ENCODE peak calls at places on chromosomes 4 and X, in eight cellular contexts. A is breast epithelium; V is H9; W is CD8-positive, alpha-beta memory T cell; Q is HCT116; L is IMR-90; Y is fibroblast of lung; K is RWPE2. Z is an unnamed sample. For H3K27me3, the result is how much of the 10 kb centered on the place peaks cover.

GRCh38 chrX:8815460-8816065 is 14.4 kb upstream of the FAM9A start:
- DNase-seq in Q (peak), V (no peak), L (peak), Y (peak), W (peak), A (no peak), K (no peak), Z (peak)

GRCh38 chrX:118682258-118683014 is 45.0 kb upstream of the IL13RA1 start:
- DNase-seq in A (no peak), K (no peak), V (no peak), Y (no peak), Q (no peak), W (no peak), L (no peak), Z (no peak)

GRCh38 chr4:109424093-109424818 is 9.4 kb upstream of the SEC24B start:
- DNase-seq in A (no peak), Y (no peak), L (no peak), W (no peak), V (no peak), K (no peak), Q (no peak), Z (no peak)

GRCh38 chr4:16916719-16917337 is 18.4 kb upstream of the LDB2 start:
- DNase-seq in Q (peak), V (peak), A (no peak), L (no peak), K (no peak), W (peak), Y (peak), Z (peak)

GRCh38 chr4:57119054-57119651 is 9.0 kb upstream of the IGFBP7 start:
- DNase-seq in A (peak), L (peak), W (no peak), Q (no peak), Y (peak), V (no peak), K (peak), Z (no peak)

GRCh38 chr4:24514808-24515207 is 69.5 kb downstream of the DHX15 start:
- DNase-seq in L (no peak), W (no peak), Y (no peak), V (no peak), K (no peak), Q (no peak), A (no peak), Z (peak)

GRCh38 chrX:71996826-71997225 is 86.2 kb downstream of the NHSL2 start:
- DNase-seq in K (no peak), Q (no peak), V (peak), L (no peak), A (no peak), W (no peak), Y (no peak), Z (peak)

GRCh38 chr4:1043658-1044468 is 32.4 kb downstream of the FGFRL1 start:
- DNase-seq in A (peak), Q (peak), W (no peak), L (peak), Y (peak), K (peak), V (peak), Z (peak)

GRCh38 chrX:41085883-41086626 is 810 bp downstream of the USP9X start:
- DNase-seq in A (peak), W (peak), K (peak), Q (no peak), V (no peak), Y (peak), L (peak), Z (peak)

GRCh38 chr4:188989371-188989770 is 850.1 kb downstream of the TRIML1 start:
- DNase-seq in Y (no peak), Q (no peak), W (no peak), K (no peak), L (no peak), A (no peak), V (no peak), Z (no peak)

GRCh38 chrX:46791927-46792825 is 33.3 kb upstream of the SLC9A7 start:
- DNase-seq in Y (peak), A (peak), V (peak), K (peak), W (no peak), L (peak), Q (peak), Z (peak)

GRCh38 chrX:72268601-72269365 is 8.3 kb downstream of the RPS4X start:
- DNase-seq in Q (no peak), K (no peak), Y (peak), L (peak), A (no peak), V (no peak), W (no peak), Z (no peak)

GRCh38 chr4:113222431-113222979 is 173.1 kb downstream of the ANK2 start:
- DNase-seq in Q (no peak), K (no peak), W (no peak), L (peak), V (no peak), Y (peak), A (no peak), Z (no peak)

GRCh38 chr4:128255906-128256305 is 31.7 kb downstream of the PGRMC2 start:
- DNase-seq in K (no peak), W (no peak), L (no peak), A (no peak), Y (no peak), Q (no peak), V (no peak), Z (no peak)

GRCh38 chr4:181528570-181529184 is 714.5 kb upstream of the TENM3 start:
- DNase-seq in Q (peak), K (peak), V (peak), A (no peak), W (no peak), Y (peak), L (peak), Z (peak)

GRCh38 chrX:8500203-8500602 is 35.6 kb downstream of the VCX3B start:
- DNase-seq in L (no peak), K (no peak), W (no peak), Y (no peak), Q (no peak), A (no peak), V (no peak), Z (no peak)

GRCh38 chrX:10557166-10557565 is 63.2 kb downstream of the MID1 start:
- DNase-seq in L (no peak), A (no peak), V (no peak), K (no peak), Y (no peak), Q (no peak), W (no peak), Z (no peak)

GRCh38 chrX:1451676-1452496 is 823 bp downstream of the ASMTL start:
- DNase-seq in Y (no peak), A (no peak), W (no peak), Q (no peak), V (peak), K (peak), L (no peak), Z (no peak)

GRCh38 chr4:26235500-26235899 is 85.3 kb upstream of the RBPJ start:
- DNase-seq in L (peak), Q (no peak), K (peak), Y (peak), V (no peak), W (no peak), A (no peak), Z (no peak)

DNA sequence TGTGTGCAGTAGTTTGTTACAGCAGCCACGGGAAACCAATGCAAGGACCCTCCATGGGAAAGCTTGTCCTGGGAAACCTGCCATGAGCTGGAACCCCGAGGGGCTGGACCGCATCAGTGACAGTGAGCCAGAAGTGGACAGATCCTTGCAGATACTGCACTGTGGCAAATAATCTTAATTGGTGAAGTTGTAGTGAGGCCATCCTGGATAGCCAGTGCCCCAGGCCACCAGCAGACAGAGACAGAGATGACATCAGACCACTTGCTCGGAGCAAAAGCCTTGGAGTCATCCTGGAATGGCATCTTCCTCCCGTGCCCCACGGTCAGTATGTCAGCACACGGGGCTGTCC is 35.2 kb upstream of the SORCS2 start:
- DNase-seq in A (no peak), Y (no peak), K (no peak), W (no peak), Q (no peak), L (no peak), V (no peak), Z (peak)
- H3K27me3 ChIP-seq in A (under half), Y (under half), K (under half), W (under half), Q (under half), L (under half), V (under half), Z (under half)

GRCh38 chr4:98359646-98360045 is 98.5 kb downstream of the RAP1GDS1 start:
- DNase-seq in A (no peak), L (no peak), K (no peak), Q (no peak), Y (no peak), V (no peak), W (no peak), Z (no peak)
- H3K27me3 ChIP-seq in A (under half), L (under half), K (under half), Q (under half), Y (under half), V (under half), W (under half), Z (under half)

DNA sequence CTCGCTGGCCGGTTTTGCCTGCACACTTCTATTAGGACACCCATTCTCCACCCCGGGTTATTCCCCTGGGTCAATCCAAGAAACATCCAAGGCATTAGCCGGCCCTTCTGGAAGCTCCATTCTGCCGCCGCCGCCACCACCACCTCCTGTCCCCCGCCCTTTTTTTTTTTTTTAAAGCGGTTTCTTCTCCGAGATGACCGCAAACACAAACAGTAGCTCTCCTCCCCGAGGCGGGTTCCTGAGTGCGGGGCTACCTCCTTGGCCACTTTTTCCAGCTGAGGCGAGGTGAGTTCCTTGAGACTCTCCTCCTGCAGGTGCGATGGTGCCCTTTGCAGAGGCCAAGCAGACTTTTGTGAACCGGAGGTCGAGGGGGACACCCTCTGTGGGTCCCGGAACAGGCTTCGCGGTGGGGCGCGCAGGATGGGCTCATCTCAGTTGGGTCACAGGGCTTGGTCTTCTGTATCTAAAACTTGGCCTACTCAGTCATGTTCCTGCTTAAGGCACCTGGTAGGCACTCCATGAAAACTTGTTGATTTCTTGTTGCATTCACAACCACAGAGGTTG is 930 bp downstream of the NWD2 start:
- DNase-seq in Y (no peak), K (no peak), W (no peak), A (no peak), Q (no peak), V (peak), L (no peak), Z (peak)
- H3K27me3 ChIP-seq in Y (under half), K (half or more), W (under half), A (under half), Q (under half), V (under half), L (under half), Z (half or more)

DNA sequence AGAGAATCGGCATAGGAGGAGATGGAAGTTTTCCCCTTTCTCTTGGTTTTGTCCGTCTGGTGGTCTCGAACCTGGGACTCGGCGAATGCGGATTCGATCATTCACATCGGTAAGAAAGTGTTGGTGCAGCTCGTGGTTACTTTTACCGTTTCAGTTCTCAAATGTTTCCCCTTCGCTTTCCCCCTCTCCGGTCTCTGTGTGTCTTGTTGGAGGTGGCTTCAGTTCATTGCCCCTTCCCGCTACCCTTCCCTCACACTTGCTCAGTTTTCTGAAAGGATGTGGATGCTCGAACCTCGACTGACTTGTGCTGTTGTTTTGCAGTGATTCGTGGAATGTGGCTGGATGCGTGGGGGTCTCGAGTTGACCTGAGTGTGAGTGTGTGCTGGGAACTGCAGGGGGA is 870 bp downstream of the GRID2 start:
- DNase-seq in Y (peak), V (peak), A (no peak), Q (no peak), W (no peak), L (no peak), K (no peak), Z (peak)
- H3K27me3 ChIP-seq in Y (under half), V (under half), A (under half), Q (under half), W (under half), L (under half), K (half or more), Z (under half)

GRCh38 chrX:95505721-95506120 is 1178.9 kb upstream of the DIAPH2 start:
- DNase-seq in A (no peak), L (no peak), Y (no peak), V (peak), W (no peak), Q (no peak), K (no peak), Z (peak)

DNA sequence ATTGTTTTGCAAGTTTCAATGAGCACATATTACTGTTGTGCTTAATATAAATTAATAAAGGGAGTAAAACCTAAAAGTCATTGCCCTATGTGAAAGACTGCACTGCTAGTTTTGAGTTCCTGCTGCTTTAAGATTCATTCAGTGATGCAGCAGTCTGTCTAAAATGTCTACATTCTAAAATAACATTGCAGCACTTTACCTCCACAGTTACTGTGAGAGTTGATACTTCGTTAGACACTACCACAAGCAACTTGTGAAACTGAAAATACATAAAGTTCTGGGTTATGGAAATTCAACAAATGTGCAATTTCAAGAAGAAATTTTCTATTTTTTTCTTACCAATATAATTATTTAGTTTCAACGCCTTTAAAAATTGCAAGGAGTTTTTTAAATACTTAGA is 1175.2 kb upstream of the DIAPH2 start:
- DNase-seq in K (no peak), W (no peak), Q (no peak), V (no peak), L (no peak), Y (no peak), A (no peak), Z (no peak)
- H3K27me3 ChIP-seq in K (under half), W (under half), Q (under half), V (under half), L (under half), Y (under half), A (under half), Z (under half)